ENCODE peak calls at places on chromosomes 5 and 9, in eight cellular contexts. E is HCT116, J is stomach, W is H54, O is GM12891, F is heart left ventricle, Z is uterus, G is tibial nerve. S is an unnamed sample.

GRCh38 chr5:107514305-107514704 is 156.4 kb downstream of the EFNA5 start:
- DNase-seq in Z (no peak), G (no peak), E (no peak), J (no peak), F (no peak), W (no peak), O (no peak), S (no peak)

GRCh38 chr9:76810377-76810957 is 46.2 kb downstream of the PCA3 start:
- DNase-seq in Z (no peak), F (no peak), G (no peak), O (peak; percentile 19), E (peak; percentile 59), J (no peak), W (no peak), S (peak; percentile 34)

GRCh38 chr9:93357649-93358048 is 93.8 kb upstream of the FAM120A start:
- DNase-seq in W (no peak), J (no peak), Z (no peak), F (no peak), G (no peak), E (no peak), O (no peak), S (no peak)

GRCh38 chr5:93355691-93356090 is 225.3 kb downstream of the NR2F1-AS1 start:
- DNase-seq in E (no peak), Z (no peak), F (no peak), O (no peak), W (no peak), J (no peak), G (no peak), S (no peak)

GRCh38 chr9:38158628-38159027 is 89.6 kb upstream of the SHB start:
- DNase-seq in F (no peak), W (no peak), E (no peak), G (no peak), O (no peak), Z (no peak), J (no peak), S (no peak)

GRCh38 chr5:137758719-137759312 is 4.7 kb upstream of the HNRNPA0 start:
- DNase-seq in Z (no peak), G (no peak), E (no peak), J (no peak), F (no peak), W (no peak), O (no peak), S (no peak)

GRCh38 chr5:73336366-73336765 is 112.2 kb downstream of the FOXD1 start:
- DNase-seq in E (no peak), O (no peak), F (no peak), W (no peak), Z (no peak), G (no peak), J (no peak), S (no peak)

GRCh38 chr5:175438234-175438857 is 5.6 kb downstream of the DRD1 start:
- DNase-seq in G (no peak), O (no peak), J (no peak), E (no peak), W (no peak), Z (no peak), F (no peak), S (no peak)

GRCh38 chr9:97474373-97474925 is 27.0 kb upstream of the TMOD1 start:
- DNase-seq in E (no peak), F (no peak), G (no peak), O (no peak), Z (no peak), W (no peak), J (no peak), S (no peak)

GRCh38 chr9:3863114-3863528 is 337.3 kb upstream of the RFX3 start:
- DNase-seq in E (peak; percentile 78), W (peak; percentile 51), Z (peak; percentile 22), G (no peak), O (no peak), J (no peak), F (no peak), S (no peak)

GRCh38 chr5:136192526-136193395 is at the start of gene SMIM32:
- DNase-seq in J (no peak), F (no peak), Z (no peak), E (no peak), W (no peak), O (no peak), G (no peak), S (no peak)
- TF ChIP-seq POLR2A in J (no peak), F (no peak), Z (no peak), E (no peak), W (no peak), O (no peak), G (no peak), S (no peak)

GRCh38 chr5:64768358-64769312 is at the start of the genes CWC27 and SREK1IP1:
- DNase-seq in J (peak; percentile 83), F (peak; percentile 88), G (peak; percentile 27), E (peak; percentile 85), W (peak; percentile 55), O (peak; percentile 51), Z (peak; percentile 75), S (peak; percentile 92)
- TF ChIP-seq POLR2A in J (peak; percentile 20), F (no peak), G (peak; percentile 35), E (peak; percentile 43), W (peak; percentile 64), O (peak; percentile 78), Z (peak; percentile 44), S (peak; percentile 88)

DNA sequence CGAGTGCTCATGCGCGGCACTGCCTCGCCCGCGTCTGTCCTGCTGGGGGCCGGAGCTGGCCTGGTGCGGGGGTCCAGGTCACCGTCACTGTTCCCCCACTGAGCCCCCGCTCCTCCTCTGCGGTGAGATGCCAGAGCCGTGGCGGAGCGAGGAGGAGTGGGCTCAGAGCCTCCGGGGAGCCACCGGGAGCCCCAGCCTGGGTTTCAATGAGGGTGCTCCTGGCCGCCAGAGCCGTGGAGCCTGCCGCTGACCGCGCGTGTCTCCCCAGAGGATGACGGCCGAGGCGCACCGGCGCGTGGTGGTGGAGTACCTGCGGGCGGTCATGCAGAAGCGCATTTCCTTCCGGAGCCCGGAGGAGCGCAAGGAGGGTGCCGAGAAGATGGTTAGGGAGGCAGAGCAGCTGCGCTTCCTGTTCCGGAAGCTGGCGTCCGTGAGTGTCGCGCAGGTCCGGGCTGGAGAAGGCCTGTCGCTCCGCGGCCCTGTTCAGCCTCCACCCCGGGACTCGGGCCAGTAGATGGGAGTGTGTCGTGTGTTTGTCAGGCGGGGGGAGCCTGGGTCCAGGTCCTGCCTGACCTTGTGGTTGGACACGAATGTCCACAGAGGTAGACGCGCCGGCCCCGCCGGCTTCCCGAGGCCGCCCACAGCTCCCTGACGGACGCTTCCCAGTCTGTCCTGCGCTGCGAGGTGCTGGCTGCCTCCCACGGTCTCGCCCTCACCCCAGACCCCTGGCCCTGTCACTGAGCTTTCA is 22.0 kb downstream of the EXOC3 start:
- DNase-seq in W (no peak), Z (no peak), J (no peak), F (peak; percentile 70), G (no peak), O (no peak), E (no peak), S (no peak)
- TF ChIP-seq POLR2A in W (no peak), Z (no peak), J (no peak), F (no peak), G (no peak), O (no peak), E (no peak), S (no peak)

GRCh38 chr5:34684980-34685352 is 28.8 kb downstream of the RAI14 start:
- DNase-seq in F (no peak), W (no peak), G (no peak), J (no peak), E (no peak), O (no peak), Z (no peak), S (no peak)

GRCh38 chr5:34687269-34688011 is 31.3 kb downstream of the RAI14 start:
- DNase-seq in F (no peak), E (peak; percentile 28), Z (no peak), G (no peak), W (peak; percentile 23), J (no peak), O (no peak), S (peak; percentile 13)

GRCh38 chr5:34685485-34686197 is 29.5 kb downstream of the RAI14 start:
- DNase-seq in F (no peak), Z (no peak), J (no peak), W (no peak), E (no peak), G (no peak), O (no peak), S (no peak)

GRCh38 chr5:34688015-34688800 is 32.1 kb downstream of the RAI14 start:
- DNase-seq in J (no peak), Z (no peak), G (no peak), O (no peak), W (no peak), F (no peak), E (no peak), S (no peak)

DNA sequence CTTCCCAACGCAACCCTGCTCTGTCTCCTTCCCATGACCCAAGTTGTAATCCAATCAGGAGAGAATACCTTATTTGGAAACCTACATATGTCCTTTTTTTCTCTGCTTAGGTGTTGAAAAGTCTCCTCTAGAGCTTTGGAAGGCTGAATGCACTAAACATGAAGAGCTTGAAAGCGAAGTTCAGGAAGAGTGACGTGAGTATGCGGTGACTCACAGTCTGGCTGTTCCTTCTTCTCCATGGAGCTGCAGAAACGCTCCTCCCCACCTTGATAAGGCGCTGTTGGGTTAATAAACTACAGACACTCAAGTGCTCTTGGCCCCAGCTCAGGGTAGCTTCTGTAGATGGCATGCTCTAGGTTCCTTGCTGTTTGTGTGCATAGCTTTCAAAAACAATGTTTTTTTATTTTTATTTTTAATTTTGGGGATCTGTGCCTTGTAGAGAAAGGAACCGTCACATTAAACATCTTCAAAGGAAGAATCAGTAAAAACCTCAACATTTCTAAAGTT is 30.7 kb downstream of the RAI14 start:
- DNase-seq in F (no peak), O (no peak), E (peak; percentile 94), W (peak; percentile 62), J (peak; percentile 86), Z (peak; percentile 84), G (no peak), S (peak; percentile 58)
- TF ChIP-seq POLR2A in F (no peak), O (no peak), E (no peak), W (no peak), J (no peak), Z (peak; percentile 28), G (no peak), S (no peak)

DNA sequence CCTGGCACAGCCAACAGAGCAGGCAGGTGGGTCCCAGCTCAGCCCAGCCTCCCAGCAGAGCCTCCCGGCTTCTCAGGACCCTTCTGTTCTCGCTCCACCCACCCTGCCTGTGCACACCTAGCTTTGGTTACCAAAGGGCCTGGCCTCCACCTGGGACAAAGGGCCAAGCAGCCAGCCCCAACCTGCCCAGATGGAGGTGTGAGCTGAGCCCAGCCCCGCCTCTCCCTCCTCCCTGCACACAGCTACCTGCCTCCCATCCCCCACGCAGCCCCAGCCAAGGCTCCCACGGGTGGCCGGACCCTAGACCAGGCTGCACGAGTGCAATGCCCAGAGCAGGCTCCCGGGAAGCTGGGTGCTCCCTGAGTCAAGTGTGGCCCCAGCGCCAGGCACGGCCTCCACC is 5.6 kb downstream of the TPRN start:
- DNase-seq in W (no peak), E (no peak), G (no peak), Z (no peak), F (no peak), O (no peak), J (peak; percentile 92), S (no peak)
- TF ChIP-seq POLR2A in W (no peak), E (no peak), G (no peak), Z (no peak), F (no peak), O (no peak), J (no peak), S (no peak)

S was measured in erythroblast.